ENCODE peak calls at places on chromosomes 16 and 17, in eight cellular contexts. P is transverse colon, K is Peyer's patch, F is tibial nerve, B is tibial artery, N is A549, A is SK-N-MC, H is SJSA1. G is an unnamed sample.

GRCh38 chr17:64331946-64332493 is 58.6 kb downstream of the PECAM1 start:
- DNase-seq in P (no peak), K (no peak), F (peak), B (peak), N (no peak), A (no peak), H (no peak), G (peak)

GRCh38 chr16:49857423-49858181 is 1.7 kb upstream of the ZNF423 start:
- DNase-seq in P (peak), K (peak), F (no peak), B (peak), N (peak), A (no peak), H (peak), G (peak)

GRCh38 chr17:14522795-14523387 is 222.0 kb downstream of the HS3ST3B1 start:
- DNase-seq in P (no peak), K (no peak), F (no peak), B (no peak), N (no peak), A (no peak), H (no peak), G (no peak)

GRCh38 chr16:82603784-82604411 is 22.9 kb upstream of the CDH13 start:
- DNase-seq in P (peak), K (no peak), F (no peak), B (peak), N (no peak), A (no peak), H (peak), G (no peak)

GRCh38 chr17:7056386-7056785 is 12.5 kb upstream of the SLC16A11 start:
- DNase-seq in P (no peak), K (no peak), F (no peak), B (no peak), N (no peak), A (no peak), H (no peak), G (no peak)

GRCh38 chr17:65556910-65557348 is 4.5 kb downstream of the AXIN2 start:
- DNase-seq in P (no peak), K (no peak), F (no peak), B (no peak), N (no peak), A (no peak), H (no peak), G (no peak)

GRCh38 chr17:63834431-63835166 is 7.1 kb upstream of the FTSJ3 start:
- DNase-seq in P (no peak), K (peak), F (peak), B (peak), N (peak), A (peak), H (peak), G (peak)

GRCh38 chr17:79852748-79853147 is 13.5 kb upstream of the CBX4 start:
- DNase-seq in P (peak), K (no peak), F (no peak), B (no peak), N (no peak), A (no peak), H (no peak), G (no peak)

GRCh38 chr16:17261197-17261858 is 209.4 kb downstream of the XYLT1 start:
- DNase-seq in P (peak), K (no peak), F (no peak), B (no peak), N (no peak), A (no peak), H (no peak), G (no peak)

GRCh38 chr17:80794281-80795089 is 197.2 kb upstream of the CHMP6 start:
- DNase-seq in P (no peak), K (no peak), F (no peak), B (no peak), N (no peak), A (no peak), H (no peak), G (no peak)

GRCh38 chr17:12567077-12568053 is 98.3 kb upstream of the MYOCD start:
- DNase-seq in P (no peak), K (no peak), F (no peak), B (no peak), N (no peak), A (no peak), H (no peak), G (no peak)
- H3K27ac ChIP-seq in P (no peak), K (no peak), F (no peak), B (peak), N (no peak), A (no peak), H (no peak), G (no peak)

GRCh38 chr16:11762431-11762830 is 19.8 kb upstream of the TXNDC11 start:
- DNase-seq in P (no peak), K (no peak), F (no peak), B (no peak), N (no peak), A (no peak), H (peak), G (no peak)
- H3K27ac ChIP-seq in P (no peak), K (no peak), F (no peak), B (no peak), N (no peak), A (no peak), H (no peak), G (no peak)

GRCh38 chr16:27568077-27568476 is 18.1 kb downstream of the KATNIP start:
- DNase-seq in P (no peak), K (no peak), F (no peak), B (no peak), N (peak), A (no peak), H (no peak), G (no peak)

GRCh38 chr16:27561216-27561615 is 11.3 kb downstream of the KATNIP start:
- DNase-seq in P (no peak), K (no peak), F (no peak), B (no peak), N (no peak), A (no peak), H (no peak), G (no peak)

GRCh38 chr16:27566417-27566816 is 16.5 kb downstream of the KATNIP start:
- DNase-seq in P (peak), K (no peak), F (no peak), B (no peak), N (no peak), A (no peak), H (no peak), G (no peak)

GRCh38 chr16:27558434-27558833 is 8.5 kb downstream of the KATNIP start:
- DNase-seq in P (no peak), K (no peak), F (no peak), B (no peak), N (no peak), A (no peak), H (no peak), G (no peak)

DNA sequence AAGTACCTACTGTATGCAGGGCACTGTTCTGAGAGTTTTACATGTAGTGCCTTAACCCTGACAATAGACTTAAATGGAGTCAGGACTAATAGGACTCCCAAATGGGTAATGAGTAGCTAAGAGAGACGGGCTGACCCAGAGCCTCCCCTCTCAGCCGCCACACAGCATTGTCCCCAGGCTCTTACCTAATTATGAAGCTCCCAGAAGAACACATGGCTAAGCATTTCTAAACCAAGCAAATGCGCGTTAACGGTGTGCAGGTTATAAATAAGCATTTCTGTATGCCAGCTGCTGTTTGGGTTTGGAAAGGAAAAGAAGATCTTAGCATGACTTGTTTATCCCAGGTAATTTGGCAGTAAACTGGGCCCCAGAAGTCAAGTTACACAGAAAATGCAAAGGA is 14.3 kb downstream of the KATNIP start:
- DNase-seq in P (no peak), K (no peak), F (no peak), B (no peak), N (no peak), A (no peak), H (no peak), G (no peak)
- H3K27ac ChIP-seq in P (no peak), K (no peak), F (no peak), B (no peak), N (no peak), A (no peak), H (no peak), G (no peak)

GRCh38 chr17:30378191-30378796 is 433 bp upstream of the CPD start:
- DNase-seq in P (peak), K (peak), F (no peak), B (no peak), N (no peak), A (no peak), H (no peak), G (no peak)

GRCh38 chr17:30376621-30377452 is 1.9 kb upstream of the CPD start:
- DNase-seq in P (no peak), K (no peak), F (peak), B (no peak), N (no peak), A (peak), H (no peak), G (peak)

GRCh38 chr17:30378797-30379302 is at the start of gene CPD:
- DNase-seq in P (peak), K (peak), F (peak), B (peak), N (peak), A (no peak), H (peak), G (peak)

GRCh38 chr17:30375661-30376060 is 3.1 kb upstream of the CPD start:
- DNase-seq in P (no peak), K (no peak), F (no peak), B (no peak), N (no peak), A (no peak), H (no peak), G (no peak)

DNA sequence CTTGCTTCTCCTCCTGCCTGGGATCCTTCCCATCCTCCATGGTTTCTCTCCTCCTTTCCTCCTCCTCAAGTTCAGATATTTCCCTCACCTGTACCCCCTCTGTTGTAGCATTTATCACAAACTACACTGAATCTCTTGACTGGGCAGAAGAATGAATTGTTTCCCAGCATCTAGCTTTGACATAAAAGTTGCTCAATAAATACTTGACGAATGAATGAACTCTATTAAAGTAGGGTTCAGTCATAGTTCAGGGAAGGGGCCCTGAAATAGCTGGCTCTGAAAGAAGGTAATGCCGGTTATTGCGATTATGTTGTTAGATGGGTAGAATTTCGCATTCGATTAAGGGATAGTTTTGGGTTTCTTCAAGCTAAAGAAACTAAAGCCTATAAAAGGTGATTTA is 1.2 kb upstream of the CPD start:
- DNase-seq in P (no peak), K (no peak), F (no peak), B (no peak), N (no peak), A (no peak), H (no peak), G (no peak)
- H3K27ac ChIP-seq in P (peak), K (peak), F (no peak), B (no peak), N (peak), A (no peak), H (no peak), G (no peak)

GRCh38 chr16:85057212-85057889 is 29.8 kb downstream of the KIAA0513 start:
- DNase-seq in P (no peak), K (no peak), F (no peak), B (no peak), N (peak), A (no peak), H (no peak), G (no peak)

GRCh38 chr16:85054948-85055502 is 27.4 kb downstream of the KIAA0513 start:
- DNase-seq in P (no peak), K (no peak), F (no peak), B (no peak), N (no peak), A (no peak), H (no peak), G (no peak)

GRCh38 chr16:85055503-85056210 is 28.1 kb downstream of the KIAA0513 start:
- DNase-seq in P (peak), K (peak), F (peak), B (no peak), N (no peak), A (no peak), H (no peak), G (peak)

GRCh38 chr16:85057948-85058347 is 30.4 kb downstream of the KIAA0513 start:
- DNase-seq in P (no peak), K (peak), F (no peak), B (no peak), N (no peak), A (no peak), H (no peak), G (no peak)

DNA sequence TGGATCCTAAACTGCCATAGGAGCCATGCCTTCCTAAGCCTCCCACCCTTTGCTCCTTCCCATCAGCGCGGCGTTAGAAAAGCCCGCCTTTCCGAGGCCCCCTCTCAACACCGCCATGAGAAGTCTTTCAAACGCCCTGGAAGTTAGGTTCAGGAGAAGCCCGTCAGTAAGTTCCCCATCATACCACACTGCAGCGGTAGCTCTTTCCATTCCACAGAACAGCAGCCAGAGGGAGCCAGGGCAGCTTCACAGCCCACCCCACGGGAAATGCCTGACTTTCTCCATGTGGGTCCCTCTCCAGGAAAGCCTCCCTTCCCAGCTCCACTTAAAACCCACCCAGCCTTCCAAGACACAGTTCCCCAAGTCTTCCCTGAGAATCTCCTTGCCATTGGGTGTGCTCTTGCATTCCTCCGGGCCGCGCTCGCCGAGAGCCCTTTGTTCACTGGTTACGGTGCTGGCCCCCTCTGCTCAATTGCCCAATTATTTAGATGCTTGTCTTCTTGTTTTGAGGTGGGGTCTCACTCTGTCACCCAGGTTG is 28.7 kb downstream of the KIAA0513 start:
- DNase-seq in P (no peak), K (peak), F (no peak), B (no peak), N (no peak), A (no peak), H (no peak), G (no peak)
- H3K27ac ChIP-seq in P (peak), K (peak), F (peak), B (peak), N (no peak), A (no peak), H (no peak), G (no peak)

GRCh38 chr16:66936889-66937554 is 1.7 kb downstream of the CES2 start:
- DNase-seq in P (no peak), K (no peak), F (no peak), B (no peak), N (no peak), A (no peak), H (no peak), G (no peak)
- H3K27ac ChIP-seq in P (peak), K (no peak), F (no peak), B (no peak), N (no peak), A (no peak), H (no peak), G (no peak)

GRCh38 chr16:15983898-15984297 is 34.5 kb downstream of the ABCC1 start:
- DNase-seq in P (no peak), K (no peak), F (no peak), B (no peak), N (no peak), A (no peak), H (peak), G (no peak)

GRCh38 chr16:15990902-15991301 is 41.5 kb downstream of the ABCC1 start:
- DNase-seq in P (no peak), K (no peak), F (no peak), B (no peak), N (no peak), A (no peak), H (no peak), G (no peak)

GRCh38 chr16:15988268-15989013 is 39.0 kb downstream of the ABCC1 start:
- DNase-seq in P (no peak), K (no peak), F (no peak), B (no peak), N (no peak), A (no peak), H (no peak), G (no peak)

GRCh38 chr16:15985144-15985543 is 35.7 kb downstream of the ABCC1 start:
- DNase-seq in P (no peak), K (no peak), F (no peak), B (no peak), N (no peak), A (no peak), H (no peak), G (no peak)

DNA sequence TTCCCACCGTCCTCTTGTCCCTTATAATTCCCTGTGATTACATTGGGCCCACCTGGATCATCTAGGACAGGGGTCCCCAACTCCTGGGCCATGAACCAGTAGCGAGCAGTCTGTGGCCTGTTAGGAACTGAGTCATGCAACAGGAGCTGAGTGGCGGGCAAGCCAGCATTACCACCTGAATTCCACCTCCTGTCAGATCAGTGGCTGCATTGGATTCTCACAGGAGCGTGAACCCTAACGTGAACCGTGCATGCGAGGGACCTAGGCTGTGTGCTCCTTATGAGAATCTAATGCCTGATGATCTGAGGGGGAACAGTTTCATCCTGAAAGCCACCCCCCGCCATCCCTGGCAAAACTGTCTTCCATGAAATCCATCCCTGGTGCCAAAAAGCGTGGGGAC is 36.8 kb downstream of the ABCC1 start:
- DNase-seq in P (no peak), K (no peak), F (no peak), B (no peak), N (no peak), A (no peak), H (no peak), G (no peak)
- H3K27ac ChIP-seq in P (no peak), K (no peak), F (no peak), B (no peak), N (no peak), A (no peak), H (no peak), G (no peak)

G was measured in lung.